ENCODE peak calls at places on chromosomes 13 and 19, in seven cellular contexts. One of them, this sample, is unnamed. For H3K4me1, the result is how much of the 10 kb centered on the place peaks cover.

GRCh38 chr19:14361824-14362223 is 19.4 kb upstream of the ADGRE5 start:
- DNase-seq in naive thymus-derived CD4-positive, alpha-beta T cell: peak
- DNase-seq in body of pancreas: no peak
- DNase-seq in uterus: no peak
- DNase-seq in HAP-1: peak
- DNase-seq in BE2C: no peak
- DNase-seq in H1: peak
- DNase-seq in this sample: no peak

GRCh38 chr13:97228850-97229521 is 6.9 kb downstream of the MBNL2 start:
- DNase-seq in naive thymus-derived CD4-positive, alpha-beta T cell: no peak
- DNase-seq in body of pancreas: no peak
- DNase-seq in uterus: no peak
- DNase-seq in HAP-1: no peak
- DNase-seq in BE2C: no peak
- DNase-seq in H1: no peak
- DNase-seq in this sample: no peak

GRCh38 chr19:44625531-44626066 is 12.2 kb downstream of the IGSF23 start:
- DNase-seq in naive thymus-derived CD4-positive, alpha-beta T cell: no peak
- DNase-seq in body of pancreas: no peak
- DNase-seq in uterus: no peak
- DNase-seq in HAP-1: no peak
- DNase-seq in BE2C: no peak
- DNase-seq in H1: no peak
- DNase-seq in this sample: no peak

GRCh38 chr13:42259515-42259914 is 12.4 kb upstream of the AKAP11 start:
- DNase-seq in naive thymus-derived CD4-positive, alpha-beta T cell: peak
- DNase-seq in body of pancreas: no peak
- DNase-seq in uterus: no peak
- DNase-seq in HAP-1: no peak
- DNase-seq in BE2C: no peak
- DNase-seq in H1: no peak
- DNase-seq in this sample: no peak

GRCh38 chr13:40063743-40064142 is 408.3 kb downstream of the COG6 start:
- DNase-seq in naive thymus-derived CD4-positive, alpha-beta T cell: no peak
- DNase-seq in body of pancreas: peak
- DNase-seq in uterus: no peak
- DNase-seq in HAP-1: no peak
- DNase-seq in BE2C: no peak
- DNase-seq in H1: no peak
- DNase-seq in this sample: peak

GRCh38 chr19:28883241-28883693 is 329.7 kb downstream of the UQCRFS1 start:
- DNase-seq in naive thymus-derived CD4-positive, alpha-beta T cell: no peak
- DNase-seq in body of pancreas: no peak
- DNase-seq in uterus: no peak
- DNase-seq in HAP-1: no peak
- DNase-seq in BE2C: no peak
- DNase-seq in H1: no peak
- DNase-seq in this sample: peak

GRCh38 chr13:97279913-97280312 is 57.8 kb downstream of the MBNL2 start:
- DNase-seq in naive thymus-derived CD4-positive, alpha-beta T cell: no peak
- DNase-seq in body of pancreas: no peak
- DNase-seq in uterus: no peak
- DNase-seq in HAP-1: no peak
- DNase-seq in BE2C: no peak
- DNase-seq in H1: no peak
- DNase-seq in this sample: peak

GRCh38 chr13:59951011-59951410 is 212.7 kb downstream of the DIAPH3 start:
- DNase-seq in naive thymus-derived CD4-positive, alpha-beta T cell: no peak
- DNase-seq in body of pancreas: no peak
- DNase-seq in uterus: no peak
- DNase-seq in HAP-1: no peak
- DNase-seq in BE2C: no peak
- DNase-seq in H1: no peak
- DNase-seq in this sample: no peak

GRCh38 chr19:38283261-38283660 is 18.9 kb downstream of the SPINT2 start:
- DNase-seq in naive thymus-derived CD4-positive, alpha-beta T cell: no peak
- DNase-seq in body of pancreas: no peak
- DNase-seq in uterus: no peak
- DNase-seq in HAP-1: no peak
- DNase-seq in BE2C: no peak
- DNase-seq in H1: no peak
- DNase-seq in this sample: no peak

GRCh38 chr13:98201178-98201577 is 24.1 kb upstream of the RNF113B start:
- DNase-seq in naive thymus-derived CD4-positive, alpha-beta T cell: no peak
- DNase-seq in body of pancreas: no peak
- DNase-seq in uterus: no peak
- DNase-seq in HAP-1: no peak
- DNase-seq in BE2C: no peak
- DNase-seq in H1: no peak
- DNase-seq in this sample: no peak

GRCh38 chr13:21297914-21298831 is 121.7 kb downstream of the MRPL57 start:
- DNase-seq in naive thymus-derived CD4-positive, alpha-beta T cell: peak
- DNase-seq in body of pancreas: peak
- DNase-seq in uterus: peak
- DNase-seq in HAP-1: peak
- DNase-seq in BE2C: peak
- DNase-seq in H1: peak
- DNase-seq in this sample: peak

GRCh38 chr19:44846455-44847143 is 502 bp downstream of the NECTIN2 start:
- DNase-seq in naive thymus-derived CD4-positive, alpha-beta T cell: no peak
- DNase-seq in body of pancreas: peak
- DNase-seq in uterus: peak
- DNase-seq in HAP-1: peak
- DNase-seq in BE2C: no peak
- DNase-seq in H1: peak
- DNase-seq in this sample: peak

GRCh38 chr19:3976495-3977241 is 5.8 kb upstream of the DAPK3 start:
- DNase-seq in naive thymus-derived CD4-positive, alpha-beta T cell: no peak
- DNase-seq in body of pancreas: peak
- DNase-seq in uterus: no peak
- DNase-seq in HAP-1: no peak
- DNase-seq in BE2C: peak
- DNase-seq in H1: peak
- DNase-seq in this sample: no peak

GRCh38 chr13:77728265-77728966 is 30.9 kb downstream of the SLAIN1 start:
- DNase-seq in naive thymus-derived CD4-positive, alpha-beta T cell: no peak
- DNase-seq in body of pancreas: no peak
- DNase-seq in uterus: no peak
- DNase-seq in HAP-1: no peak
- DNase-seq in BE2C: no peak
- DNase-seq in H1: no peak
- DNase-seq in this sample: peak

GRCh38 chr13:98217597-98217996 is 40.5 kb upstream of the RNF113B start:
- DNase-seq in naive thymus-derived CD4-positive, alpha-beta T cell: no peak
- DNase-seq in body of pancreas: no peak
- DNase-seq in uterus: no peak
- DNase-seq in HAP-1: no peak
- DNase-seq in BE2C: no peak
- DNase-seq in H1: no peak
- DNase-seq in this sample: no peak

GRCh38 chr19:55452381-55453325 is 8.8 kb downstream of the ISOC2 start:
- DNase-seq in naive thymus-derived CD4-positive, alpha-beta T cell: no peak
- DNase-seq in body of pancreas: peak
- DNase-seq in uterus: peak
- DNase-seq in HAP-1: peak
- DNase-seq in BE2C: peak
- DNase-seq in H1: peak
- DNase-seq in this sample: peak

GRCh38 chr13:102212729-102213128 is 189.1 kb downstream of the FGF14 start:
- DNase-seq in naive thymus-derived CD4-positive, alpha-beta T cell: no peak
- DNase-seq in body of pancreas: no peak
- DNase-seq in uterus: no peak
- DNase-seq in HAP-1: no peak
- DNase-seq in BE2C: no peak
- DNase-seq in H1: no peak
- DNase-seq in this sample: no peak

GRCh38 chr13:59542303-59542702 is 621.4 kb downstream of the DIAPH3 start:
- DNase-seq in naive thymus-derived CD4-positive, alpha-beta T cell: no peak
- DNase-seq in body of pancreas: no peak
- DNase-seq in uterus: no peak
- DNase-seq in HAP-1: no peak
- DNase-seq in BE2C: no peak
- DNase-seq in H1: no peak
- DNase-seq in this sample: no peak

GRCh38 chr13:63107163-63107935 is 1691.7 kb upstream of the PCDH20 start:
- DNase-seq in naive thymus-derived CD4-positive, alpha-beta T cell: no peak
- DNase-seq in body of pancreas: no peak
- DNase-seq in uterus: no peak
- DNase-seq in HAP-1: no peak
- DNase-seq in BE2C: no peak
- DNase-seq in H1: no peak
- DNase-seq in this sample: peak

GRCh38 chr13:111204438-111205177 is 89.5 kb downstream of the ARHGEF7 start:
- DNase-seq in naive thymus-derived CD4-positive, alpha-beta T cell: no peak
- DNase-seq in body of pancreas: peak
- DNase-seq in uterus: peak
- DNase-seq in HAP-1: peak
- DNase-seq in BE2C: no peak
- DNase-seq in H1: peak
- DNase-seq in this sample: peak

GRCh38 chr13:90690458-90691063 is 656.9 kb upstream of the MIR17HG start:
- DNase-seq in naive thymus-derived CD4-positive, alpha-beta T cell: no peak
- DNase-seq in body of pancreas: no peak
- DNase-seq in uterus: no peak
- DNase-seq in HAP-1: no peak
- DNase-seq in BE2C: no peak
- DNase-seq in H1: no peak
- DNase-seq in this sample: peak

GRCh38 chr13:112608212-112608611 is 20.3 kb upstream of the TUBGCP3 start:
- DNase-seq in naive thymus-derived CD4-positive, alpha-beta T cell: no peak
- DNase-seq in body of pancreas: no peak
- DNase-seq in uterus: no peak
- DNase-seq in HAP-1: no peak
- DNase-seq in BE2C: no peak
- DNase-seq in H1: no peak
- DNase-seq in this sample: no peak

GRCh38 chr13:56861472-56861871 is 279.2 kb upstream of the PRR20A start:
- DNase-seq in naive thymus-derived CD4-positive, alpha-beta T cell: no peak
- DNase-seq in body of pancreas: no peak
- DNase-seq in uterus: no peak
- DNase-seq in HAP-1: no peak
- DNase-seq in BE2C: no peak
- DNase-seq in H1: no peak
- DNase-seq in this sample: peak

GRCh38 chr13:46551410-46552301 is 1.3 kb upstream of the LRCH1 start:
- DNase-seq in naive thymus-derived CD4-positive, alpha-beta T cell: peak
- DNase-seq in body of pancreas: peak
- DNase-seq in uterus: peak
- DNase-seq in HAP-1: peak
- DNase-seq in BE2C: peak
- DNase-seq in H1: peak
- DNase-seq in this sample: peak

GRCh38 chr19:30076751-30077670 is 135.0 kb downstream of the URI1 start:
- DNase-seq in naive thymus-derived CD4-positive, alpha-beta T cell: no peak
- DNase-seq in body of pancreas: no peak
- DNase-seq in uterus: no peak
- DNase-seq in HAP-1: no peak
- DNase-seq in BE2C: no peak
- DNase-seq in H1: no peak
- DNase-seq in this sample: no peak

GRCh38 chr19:43755256-43755801 is 567 bp upstream of the SMG9 start:
- DNase-seq in naive thymus-derived CD4-positive, alpha-beta T cell: peak
- DNase-seq in body of pancreas: peak
- DNase-seq in uterus: peak
- DNase-seq in HAP-1: peak
- DNase-seq in BE2C: peak
- DNase-seq in H1: peak
- DNase-seq in this sample: peak

GRCh38 chr13:98544105-98544710 is 32.7 kb downstream of the STK24 start:
- DNase-seq in naive thymus-derived CD4-positive, alpha-beta T cell: no peak
- DNase-seq in body of pancreas: no peak
- DNase-seq in uterus: no peak
- DNase-seq in HAP-1: no peak
- DNase-seq in BE2C: no peak
- DNase-seq in H1: no peak
- DNase-seq in this sample: no peak

GRCh38 chr19:48480476-48481190 is 11.5 kb downstream of the CYTH2 start:
- DNase-seq in naive thymus-derived CD4-positive, alpha-beta T cell: peak
- DNase-seq in body of pancreas: no peak
- DNase-seq in uterus: peak
- DNase-seq in HAP-1: no peak
- DNase-seq in BE2C: no peak
- DNase-seq in H1: no peak
- DNase-seq in this sample: peak

DNA sequence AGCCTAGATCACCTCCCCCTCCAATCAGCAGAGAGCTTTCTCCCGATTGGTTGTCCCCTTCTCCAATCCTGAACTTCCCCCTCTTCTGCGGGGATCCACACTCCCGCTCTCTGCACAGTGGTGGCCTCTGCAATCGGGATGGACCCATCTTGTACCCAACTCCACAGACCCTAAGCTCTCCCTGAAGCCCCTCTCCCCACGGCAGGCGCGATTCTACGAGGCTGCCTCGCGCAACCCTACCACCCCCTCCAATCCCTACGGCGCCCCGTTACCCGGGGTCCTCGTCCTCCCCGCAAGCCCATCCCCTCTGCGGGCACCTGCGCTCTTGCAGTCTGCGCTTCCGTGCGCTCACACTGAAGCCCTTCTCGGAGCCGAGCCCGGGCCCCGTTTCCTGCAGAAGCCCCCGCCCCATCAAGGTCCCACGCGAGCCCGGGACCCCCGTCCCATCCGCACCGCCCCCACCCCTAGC is 459 bp downstream of the TMEM160 start:
- DNase-seq in naive thymus-derived CD4-positive, alpha-beta T cell: peak
- DNase-seq in body of pancreas: peak
- DNase-seq in uterus: peak
- DNase-seq in HAP-1: peak
- DNase-seq in BE2C: peak
- DNase-seq in H1: peak
- DNase-seq in this sample: peak
- H3K4me3 ChIP-seq in naive thymus-derived CD4-positive, alpha-beta T cell: peak
- H3K4me3 ChIP-seq in body of pancreas: peak
- H3K4me3 ChIP-seq in uterus: peak
- H3K4me3 ChIP-seq in HAP-1: peak
- H3K4me3 ChIP-seq in BE2C: peak
- H3K4me3 ChIP-seq in H1: peak
- H3K4me3 ChIP-seq in this sample: peak

GRCh38 chr13:29845440-29846056 is 4.9 kb downstream of the UBL3 start:
- DNase-seq in naive thymus-derived CD4-positive, alpha-beta T cell: peak
- DNase-seq in body of pancreas: no peak
- DNase-seq in uterus: no peak
- DNase-seq in HAP-1: no peak
- DNase-seq in BE2C: no peak
- DNase-seq in H1: no peak
- DNase-seq in this sample: peak
- H3K4me1 ChIP-seq in naive thymus-derived CD4-positive, alpha-beta T cell: under half
- H3K4me1 ChIP-seq in body of pancreas: under half
- H3K4me1 ChIP-seq in uterus: under half
- H3K4me1 ChIP-seq in HAP-1: under half
- H3K4me1 ChIP-seq in BE2C: under half
- H3K4me1 ChIP-seq in H1: under half
- H3K4me1 ChIP-seq in this sample: under half

GRCh38 chr19:7636317-7636690 is 606 bp upstream of the STXBP2 start:
- DNase-seq in naive thymus-derived CD4-positive, alpha-beta T cell: no peak
- DNase-seq in body of pancreas: no peak
- DNase-seq in uterus: no peak
- DNase-seq in HAP-1: no peak
- DNase-seq in BE2C: no peak
- DNase-seq in H1: no peak
- DNase-seq in this sample: no peak
- H3K4me3 ChIP-seq in naive thymus-derived CD4-positive, alpha-beta T cell: peak
- H3K4me3 ChIP-seq in body of pancreas: no peak
- H3K4me3 ChIP-seq in uterus: no peak
- H3K4me3 ChIP-seq in HAP-1: no peak
- H3K4me3 ChIP-seq in BE2C: no peak
- H3K4me3 ChIP-seq in H1: peak
- H3K4me3 ChIP-seq in this sample: no peak

GRCh38 chr19:2330632-2331284 is 2.3 kb downstream of the SPPL2B start:
- DNase-seq in naive thymus-derived CD4-positive, alpha-beta T cell: no peak
- DNase-seq in body of pancreas: peak
- DNase-seq in uterus: no peak
- DNase-seq in HAP-1: no peak
- DNase-seq in BE2C: no peak
- DNase-seq in H1: peak
- DNase-seq in this sample: no peak
- H3K4me1 ChIP-seq in naive thymus-derived CD4-positive, alpha-beta T cell: half or more
- H3K4me1 ChIP-seq in body of pancreas: half or more
- H3K4me1 ChIP-seq in uterus: under half
- H3K4me1 ChIP-seq in HAP-1: under half
- H3K4me1 ChIP-seq in BE2C: under half
- H3K4me1 ChIP-seq in H1: under half
- H3K4me1 ChIP-seq in this sample: under half